ENCODE peak calls at places on chromosomes 2 and 18, in nine cellular contexts. P is activated CD8-positive, alpha-beta memory T cell treated with anti-CD3 and anti-CD28 coated beads, Interleukin-2, amount 10 ng/mL, durations not matched to agents 7 days and 5 days; S is GM06990; O is fibroblast of mammary gland; F is SW480; I is naive thymus-derived CD8-positive, alpha-beta T cell; B is T-cell; L is stimulated activated CD4-positive, alpha-beta T cell treated with anti-CD3 and anti-CD28 coated beads, Interleukin-2, amount 100 ng/mL, for 48 hours; X is chondrocyte. Q is an unnamed sample.

GRCh38 chr18:59952283-59953007 is 52.6 kb downstream of the PMAIP1 start:
- DNase-seq in P (no peak), S (no peak), O (no peak), F (no peak), I (no peak), B (no peak), L (no peak), X (no peak), Q (no peak)

GRCh38 chr2:158321264-158321663 is 135.3 kb downstream of the CCDC148 start:
- DNase-seq in P (no peak), S (no peak), O (peak; percentile 45), F (no peak), I (no peak), B (no peak), L (no peak), X (no peak), Q (no peak)

GRCh38 chr2:165155152-165155551 is 48.7 kb downstream of the SCN3A start:
- DNase-seq in P (no peak), S (no peak), O (no peak), F (no peak), I (no peak), B (no peak), L (no peak), X (no peak), Q (no peak)

GRCh38 chr2:38127277-38127676 is 51.3 kb upstream of the CYP1B1 start:
- DNase-seq in P (no peak), S (no peak), O (no peak), F (no peak), I (no peak), B (no peak), L (no peak), X (no peak), Q (no peak)

GRCh38 chr2:238101891-238102841 is 2.0 kb downstream of the ESPNL start:
- DNase-seq in P (peak; percentile 33), S (no peak), O (no peak), F (no peak), I (no peak), B (peak; percentile 10), L (no peak), X (peak; percentile 94), Q (no peak)

GRCh38 chr2:170313636-170314348 is 135.8 kb downstream of the MYO3B start:
- DNase-seq in P (no peak), S (no peak), O (peak; percentile 11), F (peak; percentile 32), I (no peak), B (no peak), L (no peak), X (no peak), Q (no peak)

GRCh38 chr2:47068966-47069627 is 86.0 kb downstream of the STPG4 start:
- DNase-seq in P (no peak), S (no peak), O (no peak), F (no peak), I (no peak), B (no peak), L (no peak), X (peak; percentile 64), Q (no peak)

GRCh38 chr2:118388771-118389170 is 300.5 kb downstream of the INSIG2 start:
- DNase-seq in P (no peak), S (no peak), O (peak; percentile 94), F (no peak), I (no peak), B (no peak), L (no peak), X (no peak), Q (no peak)

GRCh38 chr2:176595986-176596385 is 326.7 kb downstream of the MTX2 start:
- DNase-seq in P (no peak), S (no peak), O (no peak), F (no peak), I (no peak), B (no peak), L (no peak), X (no peak), Q (no peak)

GRCh38 chr18:45566025-45566740 is 49.1 kb upstream of the SLC14A2 start:
- DNase-seq in P (no peak), S (no peak), O (peak; percentile 96), F (no peak), I (no peak), B (no peak), L (no peak), X (no peak), Q (no peak)

GRCh38 chr2:234266952-234267351 is 216.4 kb downstream of the SPP2 start:
- DNase-seq in P (no peak), S (no peak), O (no peak), F (no peak), I (no peak), B (no peak), L (no peak), X (no peak), Q (no peak)

GRCh38 chr2:240785424-240786335 is 34.3 kb downstream of the KIF1A start:
- DNase-seq in P (no peak), S (no peak), O (no peak), F (no peak), I (no peak), B (no peak), L (no peak), X (peak; percentile 74), Q (no peak)

GRCh38 chr2:11579867-11580659 is 46.2 kb downstream of the GREB1 start:
- DNase-seq in P (no peak), S (no peak), O (no peak), F (peak; percentile 43), I (no peak), B (no peak), L (no peak), X (no peak), Q (no peak)

GRCh38 chr2:147211484-147211883 is 633.3 kb upstream of the ACVR2A start:
- DNase-seq in P (no peak), S (no peak), O (peak; percentile 7), F (no peak), I (no peak), B (no peak), L (no peak), X (no peak), Q (no peak)

GRCh38 chr2:94964193-94964592 is 61.3 kb upstream of the MAL start:
- DNase-seq in P (no peak), S (no peak), O (no peak), F (no peak), I (no peak), B (no peak), L (no peak), X (no peak), Q (no peak)

GRCh38 chr2:30098271-30099005 is 48.4 kb upstream of the YPEL5 start:
- DNase-seq in P (no peak), S (no peak), O (no peak), F (no peak), I (no peak), B (no peak), L (no peak), X (no peak), Q (no peak)

GRCh38 chr2:86293612-86294011 is 43.8 kb downstream of the REEP1 start:
- DNase-seq in P (no peak), S (no peak), O (peak; percentile 59), F (no peak), I (no peak), B (no peak), L (no peak), X (no peak), Q (no peak)

GRCh38 chr2:60844105-60844504 is 37.3 kb upstream of the REL start:
- DNase-seq in P (no peak), S (no peak), O (no peak), F (no peak), I (no peak), B (no peak), L (no peak), X (no peak), Q (no peak)

GRCh38 chr2:38438536-38439225 is 61.6 kb upstream of the ATL2 start:
- DNase-seq in P (no peak), S (peak; percentile 59), O (no peak), F (no peak), I (no peak), B (no peak), L (peak; percentile 3), X (no peak), Q (no peak)

GRCh38 chr18:49961271-49961670 is 147.9 kb upstream of the ACAA2 start:
- DNase-seq in P (no peak), S (no peak), O (no peak), F (no peak), I (no peak), B (no peak), L (no peak), X (no peak), Q (no peak)

GRCh38 chr2:172230783-172231446 is 128.2 kb upstream of the DLX2 start:
- DNase-seq in P (no peak), S (no peak), O (no peak), F (no peak), I (no peak), B (no peak), L (no peak), X (no peak), Q (no peak)

GRCh38 chr2:98134138-98134537 is 47.2 kb downstream of the VWA3B start:
- DNase-seq in P (peak; percentile 67), S (peak; percentile 70), O (peak; percentile 76), F (peak; percentile 14), I (no peak), B (no peak), L (peak; percentile 11), X (no peak), Q (no peak)

GRCh38 chr2:223210489-223210888 is 158.5 kb downstream of the KCNE4 start:
- DNase-seq in P (no peak), S (no peak), O (no peak), F (no peak), I (no peak), B (no peak), L (no peak), X (no peak), Q (no peak)